ENCODE peak calls at places on chromosomes 7 and 10, in five cellular contexts. I, E, J, T and K are unnamed samples. For H3K4me1, the result is how much of the 10 kb centered on the place peaks cover.

GRCh38 chr10:51879238-51879637 is 179.8 kb upstream of the CSTF2T start:
- DNase-seq in E (no peak), J (no peak), I (no peak), T (peak), K (peak)

GRCh38 chr10:29063806-29064644 is 224.8 kb upstream of the LYZL1 start:
- DNase-seq in T (peak), I (no peak), E (no peak), J (no peak), K (peak)

GRCh38 chr7:52715701-52716100 is 319.7 kb upstream of the POM121L12 start:
- DNase-seq in J (no peak), I (no peak), T (no peak), E (no peak), K (no peak)

GRCh38 chr10:124717911-124718734 is 26.1 kb downstream of the FAM53B start:
- DNase-seq in T (no peak), I (no peak), E (no peak), J (no peak), K (no peak)

GRCh38 chr7:131284702-131285419 is 42.8 kb upstream of the MKLN1 start:
- DNase-seq in J (no peak), T (peak), I (peak), E (no peak), K (no peak)

GRCh38 chr7:87435546-87435945 is 39.9 kb downstream of the ABCB4 start:
- DNase-seq in T (no peak), E (no peak), I (no peak), J (no peak), K (peak)

GRCh38 chr10:88427024-88427423 is 156.1 kb downstream of the RNLS start:
- DNase-seq in T (no peak), E (no peak), I (no peak), J (no peak), K (no peak)

GRCh38 chr10:79434816-79435215 is 10.6 kb downstream of the ZCCHC24 start:
- DNase-seq in I (no peak), E (no peak), J (no peak), T (no peak), K (peak)

GRCh38 chr7:24825315-24825917 is 68.2 kb upstream of the GSDME start:
- DNase-seq in T (peak), E (no peak), I (no peak), J (no peak), K (peak)

GRCh38 chr7:47771301-47771989 is 176.8 kb downstream of the PKD1L1 start:
- DNase-seq in T (no peak), J (no peak), I (no peak), E (no peak), K (no peak)

GRCh38 chr7:155282671-155283070 is 15.0 kb upstream of the INSIG1 start:
- DNase-seq in I (no peak), E (no peak), T (no peak), J (no peak), K (no peak)
- TF ChIP-seq EZH2phosphoT487 in I (no peak), E (no peak), T (no peak), J (no peak), K (no peak)

DNA sequence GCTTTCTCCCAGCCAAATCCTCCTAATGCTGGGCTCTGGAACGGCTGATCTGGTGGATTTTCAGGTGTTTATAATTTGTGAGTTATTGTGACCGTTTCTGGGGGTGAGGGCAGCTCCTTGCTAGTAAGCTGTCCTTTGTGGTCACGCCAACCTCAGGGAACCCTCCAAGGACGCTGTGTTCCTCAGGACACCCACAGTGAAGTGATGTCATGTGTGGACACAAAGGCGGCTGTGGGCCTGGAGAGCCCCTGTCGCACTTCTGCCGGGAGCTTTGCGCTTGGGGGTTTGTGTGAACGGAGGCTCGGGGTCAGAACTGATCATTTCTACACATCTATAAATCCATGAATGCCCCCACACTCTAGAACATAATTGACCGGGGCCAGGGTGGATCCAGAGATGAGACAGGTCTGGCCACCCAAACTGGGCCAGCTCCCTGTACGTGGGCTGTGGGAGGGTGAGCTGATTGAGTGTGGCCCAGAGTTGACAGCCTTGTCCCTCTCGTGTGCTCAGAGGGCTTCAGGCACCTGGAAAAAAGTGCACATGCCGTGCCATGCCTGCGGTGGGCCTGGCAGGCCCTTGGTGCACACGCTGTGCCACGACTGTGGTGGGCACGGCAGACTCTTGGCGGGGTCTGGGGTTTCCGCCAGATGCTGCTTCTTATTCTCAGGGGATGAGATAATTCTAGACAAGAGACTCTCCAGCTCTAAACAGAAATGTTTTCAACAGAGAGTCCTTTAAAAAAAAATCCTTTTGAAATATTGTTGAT is 130.2 kb downstream of the VIPR2 start:
- DNase-seq in E (no peak), I (no peak), J (no peak), T (no peak), K (no peak)
- H3K4me1 ChIP-seq in E (under half), I (under half), J (under half), T (under half), K (under half)

DNA sequence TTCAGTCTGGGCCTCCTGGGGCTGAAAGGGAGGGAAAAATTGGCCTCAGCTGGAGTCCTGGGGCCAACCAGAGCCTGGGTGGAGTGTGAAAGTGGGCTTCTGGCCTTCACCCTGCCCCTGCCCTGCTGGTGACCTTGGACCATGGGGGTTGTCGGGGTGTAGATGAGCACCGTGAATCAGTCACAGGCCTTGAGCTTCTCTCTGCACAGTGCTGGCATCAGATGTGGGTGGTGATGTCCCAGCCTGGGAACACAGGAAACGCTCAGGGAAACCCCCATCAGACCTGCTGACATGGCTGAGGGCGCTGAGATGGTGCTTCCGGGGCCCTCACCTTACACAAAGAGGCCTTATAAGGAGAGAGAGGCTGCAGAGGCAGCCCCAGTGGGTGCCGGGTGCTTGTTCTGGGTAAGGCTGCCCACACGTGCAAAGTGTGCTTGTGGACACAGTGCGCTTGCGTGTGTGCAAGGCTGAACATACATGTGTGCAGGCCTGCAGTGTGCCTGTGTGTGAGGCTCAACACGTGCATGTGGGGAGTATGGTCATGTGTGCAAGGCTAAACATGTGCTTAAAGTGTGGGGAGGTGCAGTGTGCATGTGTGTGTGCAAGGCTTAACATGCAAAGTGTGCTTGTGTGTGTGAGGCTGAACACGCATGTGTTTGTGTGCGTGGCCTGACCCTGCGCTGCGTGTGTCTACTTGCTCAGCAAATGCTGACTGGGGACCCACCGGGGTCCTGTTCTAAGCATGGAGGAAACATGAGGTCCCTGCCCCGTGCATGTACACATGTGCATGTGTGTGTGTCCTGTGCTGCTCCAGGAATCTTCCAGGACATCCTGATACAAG is 6.5 kb downstream of the ARPC1B start:
- DNase-seq in J (no peak), E (no peak), T (no peak), I (no peak), K (no peak)
- TF ChIP-seq EZH2phosphoT487 in J (no peak), E (no peak), T (no peak), I (no peak), K (no peak)

GRCh38 chr10:110822065-110822707 is 49.5 kb upstream of the PDCD4 start:
- DNase-seq in E (no peak), T (no peak), I (peak), J (no peak), K (no peak)

GRCh38 chr10:110822708-110823291 is 48.9 kb upstream of the PDCD4 start:
- DNase-seq in J (no peak), E (peak), I (peak), T (peak), K (no peak)

GRCh38 chr10:110821508-110821907 is 50.2 kb upstream of the PDCD4 start:
- DNase-seq in J (no peak), I (no peak), T (no peak), E (no peak), K (no peak)

GRCh38 chr10:110818311-110819257 is 53.1 kb upstream of the PDCD4 start:
- DNase-seq in I (no peak), T (no peak), E (no peak), J (no peak), K (peak)

GRCh38 chr10:110820321-110820814 is 51.4 kb upstream of the PDCD4 start:
- DNase-seq in E (no peak), T (peak), I (no peak), J (no peak), K (no peak)
- H3K4me1 ChIP-seq in E (under half), T (half or more), I (under half), J (under half), K (under half)

DNA sequence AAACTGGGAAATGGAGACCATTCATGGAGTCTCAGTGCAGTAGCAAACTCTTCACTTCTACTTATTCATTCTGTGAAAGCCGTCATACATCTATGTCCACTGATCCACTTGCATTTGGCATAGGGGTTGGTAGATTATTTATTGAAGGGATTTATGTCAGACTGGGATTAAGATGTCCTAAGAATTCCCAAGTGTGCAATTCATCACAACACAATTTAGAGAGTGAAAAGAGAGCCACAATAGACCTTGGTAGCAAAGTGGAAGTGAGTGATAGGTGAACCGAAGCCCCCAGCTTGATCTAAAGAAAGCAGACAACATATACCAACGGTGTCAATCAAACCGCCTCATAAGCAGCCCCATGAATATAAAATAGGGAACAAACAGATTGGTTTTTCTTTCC is 234.4 kb downstream of the CACNA2D1 start:
- DNase-seq in T (no peak), I (no peak), J (no peak), E (no peak), K (no peak)
- TF ChIP-seq EZH2phosphoT487 in T (no peak), I (no peak), J (no peak), E (no peak), K (no peak)

GRCh38 chr7:139743967-139744767 is 33.6 kb downstream of the HIPK2 start:
- DNase-seq in J (no peak), I (no peak), E (no peak), T (no peak), K (no peak)

GRCh38 chr7:139741239-139741638 is 36.6 kb downstream of the HIPK2 start:
- DNase-seq in E (no peak), T (no peak), J (no peak), I (no peak), K (no peak)

GRCh38 chr7:139743267-139743966 is 34.4 kb downstream of the HIPK2 start:
- DNase-seq in J (no peak), E (no peak), I (no peak), T (no peak), K (no peak)

GRCh38 chr7:139739863-139740597 is 37.8 kb downstream of the HIPK2 start:
- DNase-seq in T (no peak), E (no peak), J (no peak), I (no peak), K (peak)

GRCh38 chr7:139741813-139742344 is 35.9 kb downstream of the HIPK2 start:
- DNase-seq in E (no peak), T (no peak), J (no peak), I (no peak), K (peak)
- H3K4me1 ChIP-seq in E (under half), T (under half), J (under half), I (under half), K (under half)

GRCh38 chr10:103278424-103278823 is 1.5 kb downstream of the INA start:
- DNase-seq in T (no peak), I (no peak), J (no peak), E (no peak), K (no peak)

GRCh38 chr10:103276251-103276936 is 544 bp upstream of the INA start:
- DNase-seq in I (peak), T (no peak), E (peak), J (no peak), K (no peak)

GRCh38 chr10:103278862-103279298 is 1.9 kb downstream of the INA start:
- DNase-seq in T (peak), E (peak), J (no peak), I (peak), K (peak)

GRCh38 chr10:103277713-103278299 is 868 bp downstream of the INA start:
- DNase-seq in T (no peak), E (peak), I (peak), J (no peak), K (no peak)

DNA sequence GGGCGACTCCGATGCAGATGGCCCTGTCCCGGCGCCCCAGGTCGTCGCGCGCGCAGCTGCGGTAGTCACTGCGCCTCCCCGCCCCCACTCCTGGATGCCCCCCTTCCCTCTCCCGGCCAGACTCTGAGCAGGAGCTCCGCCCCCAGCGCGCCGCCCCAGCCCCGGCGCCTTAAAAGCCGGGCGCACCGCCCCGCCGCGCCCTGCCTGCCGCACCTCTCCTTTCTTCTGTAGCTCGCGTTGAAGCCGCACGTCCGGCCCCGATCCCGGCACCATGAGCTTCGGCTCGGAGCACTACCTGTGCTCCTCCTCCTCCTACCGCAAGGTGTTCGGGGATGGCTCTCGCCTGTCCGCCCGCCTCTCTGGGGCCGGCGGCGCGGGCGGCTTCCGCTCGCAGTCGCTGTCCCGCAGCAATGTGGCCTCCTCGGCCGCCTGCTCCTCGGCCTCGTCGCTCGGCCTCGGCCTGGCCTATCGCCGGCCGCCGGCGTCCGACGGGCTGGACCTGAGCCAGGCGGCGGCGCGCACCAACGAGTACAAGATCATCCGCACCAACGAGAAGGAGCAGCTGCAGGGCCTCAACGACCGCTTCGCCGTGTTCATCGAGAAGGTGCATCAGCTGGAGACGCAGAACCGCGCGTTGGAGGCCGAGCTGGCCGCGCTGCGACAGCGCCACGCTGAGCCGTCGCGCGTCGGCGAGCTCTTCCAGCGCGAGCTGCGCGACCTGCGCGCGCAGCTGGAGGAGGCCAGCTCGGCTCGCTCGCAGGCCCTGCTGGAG is at the start of gene INA:
- DNase-seq in J (no peak), E (peak), T (peak), I (peak), K (no peak)
- TF ChIP-seq EZH2phosphoT487 in J (no peak), E (no peak), T (no peak), I (peak), K (no peak)

DNA sequence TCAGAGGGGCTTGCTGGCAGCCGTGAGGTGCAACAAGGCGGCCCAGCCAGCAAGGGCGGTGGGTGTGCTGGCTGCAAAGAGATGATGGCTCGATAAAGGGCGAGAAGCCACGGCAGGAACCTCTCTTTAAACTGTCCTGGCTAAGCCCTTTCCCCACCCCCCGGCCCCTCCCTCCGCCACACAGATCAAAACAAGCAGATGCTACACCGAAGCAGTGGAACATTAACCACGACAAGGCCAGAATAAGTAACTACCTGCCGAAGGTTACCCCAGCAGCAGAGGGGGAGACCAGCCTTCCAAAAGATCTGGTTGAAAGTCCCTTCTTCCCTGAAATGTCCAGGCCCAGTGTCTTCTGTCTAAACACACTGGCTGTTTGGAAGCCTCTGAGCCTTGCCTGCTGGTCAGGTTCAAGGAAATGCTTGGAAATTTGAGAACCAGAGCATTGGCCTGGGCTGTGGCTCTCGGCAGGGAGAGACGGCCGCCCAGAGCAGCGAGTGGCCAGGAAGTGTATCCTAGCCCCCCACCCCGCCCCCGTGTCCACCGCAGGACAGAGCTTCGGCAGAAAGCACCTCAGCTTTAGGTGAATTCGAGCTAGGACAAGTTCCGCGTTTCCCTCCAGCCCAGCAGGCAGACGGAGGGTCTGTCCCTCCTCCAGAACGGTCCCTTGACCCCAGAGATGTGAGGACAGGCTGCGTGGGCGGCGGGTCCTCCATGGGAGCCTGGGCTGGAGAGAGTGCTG is 2.1 kb downstream of the FAM20C start:
- DNase-seq in E (peak), T (peak), I (no peak), J (no peak), K (no peak)
- H3K4me1 ChIP-seq in E (under half), T (under half), I (under half), J (under half), K (under half)